ENCODE peak calls at places on chromosomes 2 and 18, in five cellular contexts. Z is small intestine, K is stomach, C is Karpas-422, Y is fibroblast of lung. G is an unnamed sample. For H3K36me3, the result is how much of the 10 kb centered on the place peaks cover.

GRCh38 chr2:20917724-20918572 is 95.0 kb upstream of the LDAH start:
- DNase-seq in K (no peak), Z (no peak), Y (peak), C (no peak), G (no peak)

GRCh38 chr2:181458881-181459280 is 1.7 kb downstream of the ITGA4 start:
- DNase-seq in C (peak), Z (no peak), Y (no peak), K (no peak), G (no peak)

GRCh38 chr2:95068256-95068655 is 42.7 kb downstream of the MAL start:
- DNase-seq in Z (no peak), Y (no peak), C (no peak), K (no peak), G (no peak)

GRCh38 chr2:173898178-173898668 is 67.0 kb downstream of the SP3 start:
- DNase-seq in C (no peak), Y (peak), Z (no peak), K (no peak), G (no peak)

GRCh38 chr2:240569998-240570530 is 1.8 kb downstream of the RNPEPL1 start:
- DNase-seq in Y (no peak), C (no peak), Z (no peak), K (peak), G (no peak)

GRCh38 chr2:178777577-178777976 is 29.6 kb downstream of the TTN start:
- DNase-seq in K (no peak), Y (no peak), C (no peak), Z (no peak), G (no peak)

GRCh38 chr2:152462591-152463178 is 127.7 kb downstream of the FMNL2 start:
- DNase-seq in K (no peak), C (no peak), Z (no peak), Y (no peak), G (peak)

GRCh38 chr2:1750935-1751767 is 6.8 kb upstream of the PXDN start:
- DNase-seq in K (peak), Z (peak), C (peak), Y (peak), G (peak)

GRCh38 chr18:48328473-48329205 is 80.5 kb downstream of the ZBTB7C start:
- DNase-seq in K (no peak), Z (no peak), Y (peak), C (no peak), G (no peak)

GRCh38 chr18:45828917-45829811 is 3.7 kb downstream of the SIGLEC15 start:
- DNase-seq in C (no peak), K (peak), Z (peak), Y (no peak), G (no peak)

GRCh38 chr2:188245230-188245629 is 46.4 kb upstream of the GULP1 start:
- DNase-seq in K (no peak), C (no peak), Z (no peak), Y (no peak), G (no peak)

GRCh38 chr2:239326831-239327535 is 73.8 kb downstream of the HDAC4 start:
- DNase-seq in Y (peak), C (no peak), Z (peak), K (no peak), G (peak)

GRCh38 chr18:7924616-7925015 is 357.5 kb downstream of the PTPRM start:
- DNase-seq in Y (no peak), C (no peak), Z (no peak), K (no peak), G (peak)

GRCh38 chr2:160411167-160411566 is 82.4 kb downstream of the RBMS1 start:
- DNase-seq in Y (no peak), K (no peak), C (no peak), Z (no peak), G (no peak)

GRCh38 chr18:12313530-12314245 is 5.6 kb downstream of the TUBB6 start:
- DNase-seq in C (no peak), K (no peak), Z (no peak), Y (no peak), G (no peak)

GRCh38 chr2:179274749-179275148 is 10.1 kb upstream of the SESTD1 start:
- DNase-seq in K (no peak), Y (no peak), C (no peak), Z (no peak), G (no peak)

GRCh38 chr2:160334028-160334729 is 134.1 kb upstream of the ITGB6 start:
- DNase-seq in Z (no peak), K (no peak), Y (peak), C (no peak), G (no peak)

GRCh38 chr2:31271851-31272267 is 37.9 kb downstream of the EHD3 start:
- DNase-seq in Z (no peak), C (peak), K (no peak), Y (no peak), G (no peak)

DNA sequence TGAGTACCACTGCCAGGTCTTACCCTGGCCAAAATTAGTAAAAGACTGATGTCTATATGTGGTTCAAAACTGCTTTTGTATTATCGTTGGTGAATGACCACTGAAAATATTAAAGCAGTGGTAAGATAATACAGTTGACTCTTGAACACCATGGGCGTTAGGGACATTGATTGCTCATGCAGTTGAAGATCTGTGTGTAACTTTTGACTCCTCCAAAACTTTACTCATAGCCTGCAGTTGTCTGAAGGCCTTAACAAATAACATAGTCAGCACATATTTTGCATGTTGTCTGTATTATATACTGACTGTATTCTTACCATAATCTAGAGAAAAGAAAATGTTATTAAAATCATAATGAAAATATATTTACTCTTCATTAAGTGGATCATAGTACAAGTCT is 5.8 kb upstream of the ANKRD12 start:
- DNase-seq in Y (peak), C (no peak), Z (no peak), K (no peak), G (no peak)
- H3K36me3 ChIP-seq in Y (under half), C (half or more), Z (under half), K (under half), G (under half)

GRCh38 chr2:223801702-223802101 is 35.7 kb downstream of the AP1S3 start:
- DNase-seq in K (no peak), Z (no peak), Y (no peak), C (no peak), G (no peak)

GRCh38 chr2:223800908-223801307 is 36.5 kb downstream of the AP1S3 start:
- DNase-seq in Y (no peak), Z (no peak), C (no peak), K (no peak), G (no peak)

DNA sequence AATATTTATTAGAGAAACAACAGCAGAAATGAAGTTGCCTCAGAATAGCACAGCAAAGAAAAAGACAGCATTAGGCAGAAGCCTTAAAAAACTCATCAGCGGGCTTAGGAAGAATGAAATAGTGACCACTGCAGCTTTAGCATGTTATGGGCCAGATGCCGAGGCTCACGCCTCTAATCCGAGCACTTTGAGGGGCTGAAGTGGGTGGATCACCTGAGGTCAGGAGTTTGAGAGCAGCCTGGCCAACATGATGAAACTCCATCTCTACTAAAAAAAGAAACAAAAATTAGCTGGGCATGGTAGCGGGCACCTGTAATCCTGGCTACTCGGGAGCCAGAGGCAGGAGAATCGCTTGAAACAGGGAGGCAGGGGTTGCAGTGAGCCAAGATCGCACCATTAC is 32.4 kb downstream of the AP1S3 start:
- DNase-seq in C (no peak), Z (no peak), K (no peak), Y (no peak), G (no peak)
- H3K36me3 ChIP-seq in C (under half), Z (under half), K (under half), Y (under half), G (under half)

GRCh38 chr2:117814417-117815264 is at the start of gene DDX18:
- DNase-seq in Z (peak), C (peak), Y (peak), K (peak), G (peak)
- H3K36me3 ChIP-seq in Z (under half), C (under half), Y (under half), K (under half), G (under half)

DNA sequence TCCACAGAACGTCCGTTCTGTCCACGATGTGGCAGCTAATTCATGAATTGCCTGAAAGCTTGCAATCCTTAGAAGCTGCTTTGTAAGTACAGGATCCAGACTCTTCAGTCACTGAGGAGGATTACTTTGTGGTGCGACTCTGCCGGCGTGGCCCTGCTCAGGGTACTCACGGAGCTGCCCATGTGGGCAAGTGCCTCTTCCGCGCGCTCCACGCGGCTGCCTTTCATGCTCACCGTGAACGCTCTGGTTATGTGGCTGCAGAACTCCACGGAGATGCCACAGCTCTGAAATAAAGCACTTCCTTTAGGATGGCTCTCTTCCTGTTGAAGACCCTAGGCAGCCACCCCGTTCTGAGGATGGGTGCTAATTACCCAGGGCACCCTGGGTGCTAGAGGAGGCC is 31.0 kb downstream of the RMC1 start:
- DNase-seq in K (no peak), Z (no peak), Y (no peak), C (no peak), G (no peak)
- H3K36me3 ChIP-seq in K (half or more), Z (under half), Y (under half), C (under half), G (under half)

GRCh38 chr2:98561902-98562695 is 46.2 kb downstream of the COA5 start:
- DNase-seq in C (no peak), Y (peak), K (no peak), Z (no peak), G (no peak)

GRCh38 chr2:98560256-98560771 is 48.0 kb downstream of the COA5 start:
- DNase-seq in Z (no peak), K (no peak), C (no peak), Y (peak), G (no peak)

GRCh38 chr2:98561018-98561417 is 47.3 kb downstream of the COA5 start:
- DNase-seq in Z (no peak), K (no peak), Y (no peak), C (no peak), G (no peak)

GRCh38 chr2:98558852-98559530 is 49.3 kb downstream of the COA5 start:
- DNase-seq in Z (no peak), K (no peak), Y (peak), C (no peak), G (no peak)

DNA sequence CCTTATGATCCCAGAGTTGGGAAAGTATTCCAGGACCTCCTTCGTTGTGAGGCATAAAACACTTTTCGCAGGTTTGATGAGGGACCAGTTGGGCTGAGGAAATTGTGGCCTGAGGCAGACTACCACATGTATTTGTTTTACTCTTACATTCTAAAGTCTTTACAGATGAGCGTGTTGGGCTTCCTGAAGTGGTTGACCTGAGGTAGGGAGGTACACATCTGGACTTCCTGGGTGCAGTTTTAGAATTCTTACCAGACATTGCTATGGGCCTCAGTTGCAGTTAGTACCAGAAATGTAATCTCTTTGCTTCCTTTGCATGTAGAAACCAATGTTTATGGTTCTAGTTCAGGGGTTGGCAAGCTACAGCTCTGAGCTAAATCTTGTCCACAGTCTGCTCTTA is 48.7 kb downstream of the COA5 start:
- DNase-seq in Z (no peak), C (no peak), K (no peak), Y (no peak), G (no peak)
- H3K36me3 ChIP-seq in Z (under half), C (under half), K (under half), Y (under half), G (under half)

DNA sequence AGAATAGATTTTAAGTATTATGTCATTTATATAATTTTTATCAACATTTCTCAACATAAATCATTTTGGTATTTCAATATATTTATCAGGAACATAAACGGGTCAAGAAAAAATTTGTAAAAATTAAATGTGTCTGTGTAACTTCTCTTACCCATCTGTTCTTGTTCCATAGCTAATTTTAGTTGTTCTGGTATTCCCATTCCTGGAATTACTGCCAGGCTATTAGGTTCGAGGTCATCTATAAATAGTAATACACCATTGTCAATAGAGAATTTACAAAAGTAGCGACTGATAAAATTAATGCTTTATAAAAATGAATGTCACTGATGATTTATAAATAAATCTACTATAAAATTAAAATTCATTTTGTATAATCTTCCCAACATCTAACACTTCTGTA is 21.5 kb downstream of the SFT2D3 start:
- DNase-seq in K (no peak), Z (no peak), C (no peak), Y (no peak), G (no peak)
- H3K36me3 ChIP-seq in K (under half), Z (under half), C (half or more), Y (under half), G (under half)